ENCODE peak calls at places on chromosomes 16 and 17, in six cellular contexts. One of them, this sample, is unnamed.

GRCh38 chr16:67719778-67720144 is 645 bp upstream of the GFOD2 start:
- DNase-seq in IMR-90: peak; percentile 63
- DNase-seq in CD8-positive, alpha-beta T cell: peak; percentile 9
- DNase-seq in HCT116: no peak
- DNase-seq in ascending aorta: no peak
- DNase-seq in ovary: peak; percentile 31
- DNase-seq in this sample: no peak

GRCh38 chr17:18093616-18094408 is 6.1 kb downstream of the DRG2 start:
- DNase-seq in CD8-positive, alpha-beta T cell: no peak
- DNase-seq in ascending aorta: no peak
- DNase-seq in IMR-90: peak; percentile 83
- DNase-seq in ovary: no peak
- DNase-seq in HCT116: peak; percentile 27
- DNase-seq in this sample: peak; percentile 8

GRCh38 chr16:75372236-75372856 is 61.0 kb downstream of the CFDP1 start:
- DNase-seq in ovary: no peak
- DNase-seq in CD8-positive, alpha-beta T cell: no peak
- DNase-seq in ascending aorta: no peak
- DNase-seq in HCT116: no peak
- DNase-seq in IMR-90: peak; percentile 59
- DNase-seq in this sample: peak; percentile 10

GRCh38 chr17:73588291-73589095 is 55.8 kb downstream of the SDK2 start:
- DNase-seq in ascending aorta: no peak
- DNase-seq in CD8-positive, alpha-beta T cell: no peak
- DNase-seq in ovary: no peak
- DNase-seq in IMR-90: no peak
- DNase-seq in HCT116: no peak
- DNase-seq in this sample: no peak

GRCh38 chr17:49555495-49556018 is 20.1 kb upstream of the NXPH3 start:
- DNase-seq in ovary: no peak
- DNase-seq in ascending aorta: no peak
- DNase-seq in HCT116: no peak
- DNase-seq in IMR-90: no peak
- DNase-seq in CD8-positive, alpha-beta T cell: no peak
- DNase-seq in this sample: no peak

GRCh38 chr16:49700222-49700927 is 155.5 kb downstream of the ZNF423 start:
- DNase-seq in HCT116: no peak
- DNase-seq in ovary: peak; percentile 78
- DNase-seq in ascending aorta: no peak
- DNase-seq in IMR-90: no peak
- DNase-seq in CD8-positive, alpha-beta T cell: no peak
- DNase-seq in this sample: no peak

GRCh38 chr17:41347872-41348760 is 2.5 kb downstream of the KRT33A start:
- DNase-seq in HCT116: no peak
- DNase-seq in IMR-90: no peak
- DNase-seq in CD8-positive, alpha-beta T cell: no peak
- DNase-seq in ascending aorta: no peak
- DNase-seq in ovary: no peak
- DNase-seq in this sample: no peak

GRCh38 chr16:75000481-75001081 is 1.8 kb downstream of the ZNRF1 start:
- DNase-seq in IMR-90: peak; percentile 37
- DNase-seq in HCT116: no peak
- DNase-seq in CD8-positive, alpha-beta T cell: no peak
- DNase-seq in ascending aorta: no peak
- DNase-seq in ovary: no peak
- DNase-seq in this sample: no peak

GRCh38 chr16:67438824-67439393 is 8.0 kb downstream of the HSD11B2 start:
- DNase-seq in HCT116: no peak
- DNase-seq in IMR-90: no peak
- DNase-seq in ascending aorta: no peak
- DNase-seq in CD8-positive, alpha-beta T cell: no peak
- DNase-seq in ovary: no peak
- DNase-seq in this sample: no peak

GRCh38 chr16:8523932-8524331 is 66.4 kb downstream of the TMEM114 start:
- DNase-seq in IMR-90: no peak
- DNase-seq in CD8-positive, alpha-beta T cell: no peak
- DNase-seq in ovary: no peak
- DNase-seq in ascending aorta: no peak
- DNase-seq in HCT116: no peak
- DNase-seq in this sample: no peak

GRCh38 chr17:50059759-50060273 is 3.9 kb downstream of the ITGA3 start:
- DNase-seq in ascending aorta: peak; percentile 63
- DNase-seq in ovary: no peak
- DNase-seq in IMR-90: peak; percentile 61
- DNase-seq in HCT116: no peak
- DNase-seq in CD8-positive, alpha-beta T cell: no peak
- DNase-seq in this sample: no peak

GRCh38 chr17:44961921-44962350 is 6.2 kb downstream of the C1QL1 start:
- DNase-seq in HCT116: no peak
- DNase-seq in ovary: no peak
- DNase-seq in ascending aorta: no peak
- DNase-seq in CD8-positive, alpha-beta T cell: no peak
- DNase-seq in IMR-90: no peak
- DNase-seq in this sample: no peak

GRCh38 chr16:51161440-51162195 is 10.5 kb upstream of the SALL1 start:
- DNase-seq in CD8-positive, alpha-beta T cell: no peak
- DNase-seq in HCT116: no peak
- DNase-seq in ovary: no peak
- DNase-seq in IMR-90: peak; percentile 37
- DNase-seq in ascending aorta: no peak
- DNase-seq in this sample: no peak

GRCh38 chr17:72683506-72684404 is 408.7 kb downstream of the SLC39A11 start:
- DNase-seq in ascending aorta: no peak
- DNase-seq in CD8-positive, alpha-beta T cell: no peak
- DNase-seq in ovary: no peak
- DNase-seq in IMR-90: peak; percentile 98
- DNase-seq in HCT116: peak; percentile 94
- DNase-seq in this sample: peak; percentile 81

GRCh38 chr16:29641561-29641960 is 21.5 kb upstream of the SPN start:
- DNase-seq in IMR-90: no peak
- DNase-seq in HCT116: no peak
- DNase-seq in ascending aorta: no peak
- DNase-seq in ovary: no peak
- DNase-seq in CD8-positive, alpha-beta T cell: no peak
- DNase-seq in this sample: no peak

GRCh38 chr17:19948100-19948943 is 29.3 kb downstream of the AKAP10 start:
- DNase-seq in IMR-90: no peak
- DNase-seq in ascending aorta: no peak
- DNase-seq in HCT116: no peak
- DNase-seq in CD8-positive, alpha-beta T cell: no peak
- DNase-seq in ovary: no peak
- DNase-seq in this sample: peak; percentile 48

GRCh38 chr16:84774810-84775209 is 45.0 kb upstream of the CRISPLD2 start:
- DNase-seq in HCT116: no peak
- DNase-seq in ascending aorta: no peak
- DNase-seq in ovary: no peak
- DNase-seq in CD8-positive, alpha-beta T cell: no peak
- DNase-seq in IMR-90: peak; percentile 98
- DNase-seq in this sample: no peak

GRCh38 chr17:82333279-82334171 is at the start of gene SECTM1:
- DNase-seq in IMR-90: peak; percentile 23
- DNase-seq in CD8-positive, alpha-beta T cell: peak; percentile 26
- DNase-seq in ovary: peak; percentile 73
- DNase-seq in HCT116: no peak
- DNase-seq in ascending aorta: no peak
- DNase-seq in this sample: no peak

GRCh38 chr16:57614546-57615343 is 13.7 kb upstream of the ADGRG1 start:
- DNase-seq in IMR-90: no peak
- DNase-seq in CD8-positive, alpha-beta T cell: no peak
- DNase-seq in ovary: peak; percentile 4
- DNase-seq in HCT116: no peak
- DNase-seq in ascending aorta: no peak
- DNase-seq in this sample: no peak

DNA sequence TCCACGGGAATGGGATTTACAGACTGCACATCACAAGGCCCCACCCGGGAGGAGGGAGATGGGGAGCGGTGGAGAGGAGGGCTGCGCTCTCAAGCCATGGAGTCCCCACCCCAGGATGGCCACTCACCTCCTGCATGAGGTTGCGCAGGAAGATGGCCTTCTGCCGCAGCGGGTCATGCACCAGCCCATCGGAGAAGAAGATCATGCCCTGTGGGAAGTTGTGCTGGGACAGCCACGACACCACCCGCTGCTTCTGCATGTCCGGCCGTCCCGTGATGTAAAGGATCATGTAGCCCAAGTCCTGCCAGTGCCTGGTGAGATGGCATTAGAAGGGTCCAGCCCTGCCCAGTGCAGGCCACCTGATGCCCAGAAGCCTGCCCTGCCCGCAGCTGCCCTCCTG is 17.0 kb downstream of the PIMREG start:
- DNase-seq in HCT116: no peak
- DNase-seq in ascending aorta: no peak
- DNase-seq in CD8-positive, alpha-beta T cell: no peak
- DNase-seq in ovary: no peak
- DNase-seq in IMR-90: no peak
- DNase-seq in this sample: no peak
- H3K4me3 ChIP-seq in HCT116: no peak overlapping the region
- H3K4me3 ChIP-seq in ascending aorta: no peak overlapping the region
- H3K4me3 ChIP-seq in CD8-positive, alpha-beta T cell: no peak overlapping the region
- H3K4me3 ChIP-seq in ovary: no peak overlapping the region
- H3K4me3 ChIP-seq in IMR-90: no peak overlapping the region
- H3K4me3 ChIP-seq in this sample: no peak overlapping the region

DNA sequence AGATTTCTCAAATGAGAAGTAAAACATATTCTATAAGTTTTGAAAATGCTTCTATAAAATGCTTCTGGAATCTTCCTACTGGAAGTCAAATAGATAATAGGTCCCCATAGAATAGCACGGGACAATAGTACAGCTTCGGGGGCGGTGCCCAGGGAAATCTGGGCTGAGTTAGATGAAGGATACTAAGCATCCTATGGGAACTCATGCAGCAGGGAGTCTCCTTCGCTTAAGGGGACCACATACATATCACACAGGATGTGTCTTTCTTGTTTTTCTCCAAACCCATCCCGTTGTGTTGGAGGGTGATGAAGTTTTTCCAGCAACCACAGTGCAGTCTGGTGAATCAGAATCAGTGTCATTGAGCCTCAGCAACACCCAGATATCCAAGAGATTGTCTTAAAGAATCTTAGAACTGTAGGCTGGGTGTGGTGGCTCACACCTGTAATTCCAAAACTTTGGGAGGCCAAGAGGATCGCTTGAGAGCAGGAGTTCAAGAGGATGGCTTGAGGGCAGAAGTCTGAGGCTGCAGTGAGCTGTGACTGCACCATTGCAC is 84.2 kb downstream of the PITPNC1 start:
- DNase-seq in IMR-90: no peak
- DNase-seq in HCT116: no peak
- DNase-seq in CD8-positive, alpha-beta T cell: no peak
- DNase-seq in ovary: no peak
- DNase-seq in ascending aorta: no peak
- DNase-seq in this sample: no peak
- TF ChIP-seq CTCF in IMR-90: no peak
- TF ChIP-seq CTCF in HCT116: no peak
- TF ChIP-seq CTCF in CD8-positive, alpha-beta T cell: no peak
- TF ChIP-seq CTCF in ovary: no peak
- TF ChIP-seq CTCF in ascending aorta: no peak
- TF ChIP-seq CTCF in this sample: no peak

DNA sequence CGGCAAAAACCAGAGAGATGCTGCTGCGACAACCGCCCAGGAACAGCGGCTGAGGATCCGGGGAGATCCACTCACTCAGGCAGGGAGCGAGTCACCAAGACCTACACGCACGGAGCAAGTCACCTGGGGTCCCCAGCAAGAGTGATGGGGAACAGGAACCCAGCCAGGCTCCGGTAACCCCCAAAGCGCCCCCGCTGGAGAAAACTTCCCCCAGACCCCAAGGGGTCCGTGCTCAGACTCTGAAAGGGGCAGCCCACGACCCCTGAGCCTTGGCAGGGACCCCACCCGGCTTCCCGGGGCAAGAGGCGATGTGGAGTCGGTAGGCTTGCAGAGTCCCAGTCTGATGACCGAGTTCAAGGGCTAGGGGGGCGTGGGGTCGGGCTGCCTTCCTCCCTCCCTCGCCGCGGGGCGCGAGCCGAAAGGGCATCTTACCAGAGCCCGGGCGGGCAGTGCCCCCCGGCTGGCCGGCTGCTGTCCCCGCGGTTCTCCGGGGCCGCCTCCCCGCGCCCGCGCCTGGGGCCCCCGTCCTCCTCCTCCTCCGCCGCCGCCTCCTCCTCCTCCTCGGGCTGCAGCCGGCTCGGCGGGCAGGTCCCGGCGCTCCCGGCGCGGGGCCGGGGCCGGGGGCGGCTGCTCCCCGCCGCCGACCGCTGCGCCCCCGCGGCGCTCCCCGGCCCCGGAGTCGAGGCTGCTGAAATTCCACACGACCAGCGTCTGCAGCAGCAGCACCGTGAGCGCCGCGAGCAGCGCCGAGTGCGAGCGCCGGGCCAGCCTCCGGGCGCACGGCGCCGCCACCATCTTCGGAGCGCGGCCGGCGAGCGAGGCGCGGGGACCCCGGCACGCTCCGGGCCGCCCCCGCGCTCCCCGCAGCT is 524 bp downstream of the XYLT1 start:
- DNase-seq in CD8-positive, alpha-beta T cell: peak; percentile 48
- DNase-seq in IMR-90: no peak
- DNase-seq in ascending aorta: no peak
- DNase-seq in ovary: peak; percentile 39
- DNase-seq in HCT116: no peak
- DNase-seq in this sample: no peak
- H3K4me3 ChIP-seq in CD8-positive, alpha-beta T cell: peak overlapping the region; percentile 70
- H3K4me3 ChIP-seq in IMR-90: peak overlapping the region; percentile 70
- H3K4me3 ChIP-seq in ascending aorta: peak overlapping the region; percentile 76
- H3K4me3 ChIP-seq in ovary: peak overlapping the region; percentile 70
- H3K4me3 ChIP-seq in HCT116: peak overlapping the region; percentile 31
- H3K4me3 ChIP-seq in this sample: no peak overlapping the region

GRCh38 chr17:35892091-35892637 is 12.0 kb upstream of the CCL5 start:
- DNase-seq in ovary: no peak
- DNase-seq in ascending aorta: no peak
- DNase-seq in IMR-90: peak; percentile 12
- DNase-seq in HCT116: no peak
- DNase-seq in CD8-positive, alpha-beta T cell: peak; percentile 61
- DNase-seq in this sample: no peak

GRCh38 chr17:35895602-35896001 is 15.4 kb upstream of the CCL5 start:
- DNase-seq in HCT116: no peak
- DNase-seq in IMR-90: peak; percentile 29
- DNase-seq in ascending aorta: no peak
- DNase-seq in ovary: no peak
- DNase-seq in CD8-positive, alpha-beta T cell: no peak
- DNase-seq in this sample: no peak

GRCh38 chr17:35896011-35896587 is 15.9 kb upstream of the CCL5 start:
- DNase-seq in HCT116: no peak
- DNase-seq in ovary: no peak
- DNase-seq in ascending aorta: no peak
- DNase-seq in IMR-90: no peak
- DNase-seq in CD8-positive, alpha-beta T cell: peak; percentile 49
- DNase-seq in this sample: no peak

GRCh38 chr17:35894206-35894605 is 14.0 kb upstream of the CCL5 start:
- DNase-seq in ovary: no peak
- DNase-seq in ascending aorta: no peak
- DNase-seq in HCT116: no peak
- DNase-seq in IMR-90: no peak
- DNase-seq in CD8-positive, alpha-beta T cell: no peak
- DNase-seq in this sample: no peak

DNA sequence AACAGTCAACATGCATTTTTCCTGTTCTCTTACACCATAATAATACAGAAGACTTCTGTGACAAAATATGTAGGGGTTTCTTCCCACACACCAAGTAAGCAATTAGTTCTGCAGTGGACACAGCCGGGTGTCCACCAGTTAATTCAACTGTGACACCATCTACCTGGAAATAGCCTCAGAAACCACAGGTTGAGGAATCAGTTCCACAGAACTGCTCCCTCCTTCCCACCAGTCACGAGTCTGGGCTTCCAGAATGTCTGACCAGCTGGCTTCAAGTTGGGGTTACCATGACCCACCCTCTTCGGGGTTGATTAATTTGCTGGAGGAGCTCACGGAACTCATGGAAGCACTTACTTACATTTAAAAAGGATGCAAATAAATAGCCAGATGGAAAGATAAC is 13.6 kb upstream of the CCL5 start:
- DNase-seq in HCT116: no peak
- DNase-seq in IMR-90: no peak
- DNase-seq in ovary: no peak
- DNase-seq in CD8-positive, alpha-beta T cell: no peak
- DNase-seq in ascending aorta: no peak
- DNase-seq in this sample: no peak
- TF ChIP-seq CTCF in HCT116: no peak
- TF ChIP-seq CTCF in IMR-90: no peak
- TF ChIP-seq CTCF in ovary: no peak
- TF ChIP-seq CTCF in CD8-positive, alpha-beta T cell: no peak
- TF ChIP-seq CTCF in ascending aorta: no peak
- TF ChIP-seq CTCF in this sample: no peak